ENCODE peak calls at places on chromosomes 16 and 17, in six cellular contexts. C, D, L, F, S and R are unnamed samples.

GRCh38 chr16:24088767-24089166 is 167.4 kb upstream of the CACNG3 start:
- DNase-seq in C (no peak), D (no peak), L (no peak), F (no peak), S (no peak), R (no peak)

GRCh38 chr17:6427284-6427781 is 7.6 kb downstream of the AIPL1 start:
- DNase-seq in C (peak; percentile 16), D (no peak), L (no peak), F (peak; percentile 52), S (no peak), R (no peak)

GRCh38 chr17:20728181-20728580 is 148.7 kb downstream of the CDRT15L2 start:
- DNase-seq in C (no peak), D (no peak), L (no peak), F (no peak), S (no peak), R (no peak)

GRCh38 chr16:88534731-88535141 is 35.5 kb upstream of the ZC3H18 start:
- DNase-seq in C (peak; percentile 29), D (no peak), L (peak; percentile 44), F (peak; percentile 52), S (no peak), R (no peak)

GRCh38 chr16:57797526-57798266 is 4.6 kb downstream of the KIFC3 start:
- DNase-seq in C (no peak), D (peak; percentile 68), L (peak; percentile 92), F (no peak), S (no peak), R (no peak)

GRCh38 chr17:7790150-7790549 is 43.9 kb upstream of the KDM6B start:
- DNase-seq in C (no peak), D (no peak), L (no peak), F (no peak), S (no peak), R (no peak)

GRCh38 chr17:47315451-47316266 is 8.1 kb upstream of the EFCAB13 start:
- DNase-seq in C (peak; percentile 99), D (no peak), L (peak; percentile 69), F (peak; percentile 93), S (no peak), R (peak; percentile 24)

GRCh38 chr16:26673011-26673410 is 393.7 kb upstream of the C16orf82 start:
- DNase-seq in C (no peak), D (no peak), L (no peak), F (no peak), S (no peak), R (no peak)

GRCh38 chr16:54286330-54287017 is at the start of gene IRX3:
- DNase-seq in C (peak; percentile 4), D (peak; percentile 90), L (peak; percentile 96), F (peak; percentile 50), S (peak; percentile 66), R (peak; percentile 87)

GRCh38 chr17:43723697-43724359 is 34.8 kb downstream of the SOST start:
- DNase-seq in C (peak; percentile 70), D (no peak), L (peak; percentile 49), F (peak; percentile 80), S (no peak), R (no peak)

GRCh38 chr16:22782299-22782698 is 31.7 kb upstream of the HS3ST2 start:
- DNase-seq in C (no peak), D (no peak), L (no peak), F (no peak), S (no peak), R (no peak)

GRCh38 chr17:75508848-75509450 is 6.4 kb downstream of the CASKIN2 start:
- DNase-seq in C (no peak), D (no peak), L (no peak), F (no peak), S (no peak), R (no peak)

GRCh38 chr17:75507712-75508111 is 7.6 kb downstream of the CASKIN2 start:
- DNase-seq in C (no peak), D (no peak), L (no peak), F (no peak), S (no peak), R (no peak)

GRCh38 chr17:75508122-75508719 is 7.1 kb downstream of the CASKIN2 start:
- DNase-seq in C (no peak), D (no peak), L (no peak), F (no peak), S (no peak), R (no peak)

GRCh38 chr17:75511270-75511609 is 4.1 kb downstream of the CASKIN2 start:
- DNase-seq in C (no peak), D (no peak), L (no peak), F (no peak), S (no peak), R (no peak)

DNA sequence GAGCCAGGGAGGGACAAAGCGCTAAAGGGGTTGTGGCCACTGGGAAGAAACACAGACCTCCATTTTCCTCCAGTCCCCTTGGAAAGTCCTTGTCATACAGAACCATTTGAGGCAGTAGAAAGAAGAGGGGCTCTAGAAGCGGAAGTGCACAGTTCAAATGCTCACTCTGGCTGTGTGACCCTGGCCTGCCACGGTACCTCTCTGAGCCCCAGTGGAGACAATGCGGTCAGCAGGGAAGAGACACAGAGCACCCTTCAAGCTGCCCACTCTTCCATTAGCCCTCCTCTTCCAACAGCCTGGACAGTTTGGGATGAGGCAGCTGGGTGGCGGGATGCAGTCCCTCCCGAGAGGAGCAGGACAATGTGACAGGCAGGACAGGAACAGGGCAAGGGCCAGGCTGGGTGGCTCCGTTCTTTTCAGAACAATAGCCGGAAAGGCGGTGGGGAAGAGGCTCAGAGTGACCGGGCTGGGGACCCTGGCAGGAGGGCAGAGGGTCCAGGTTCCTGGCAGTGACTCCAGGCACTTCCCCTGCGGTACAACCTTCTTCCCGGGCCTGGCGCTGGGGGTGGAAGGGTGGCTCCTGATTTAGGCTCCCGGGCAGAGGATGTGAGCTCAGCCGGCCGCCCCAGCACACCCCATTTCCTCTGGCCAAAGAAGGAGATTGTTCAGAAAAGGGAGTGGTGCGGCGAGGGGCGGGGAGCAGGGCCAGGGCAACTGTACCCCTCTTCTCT is 5.6 kb downstream of the CASKIN2 start:
- DNase-seq in C (no peak), D (no peak), L (no peak), F (no peak), S (no peak), R (no peak)
- H2BK120ac ChIP-seq in C (no peak overlapping the region), D (no peak overlapping the region), L (no peak overlapping the region), F (no peak overlapping the region), S (no peak overlapping the region), R (no peak overlapping the region)

GRCh38 chr17:2215616-2216364 is 87.8 kb downstream of the SMG6 start:
- DNase-seq in C (peak; percentile 94), D (peak; percentile 64), L (peak; percentile 61), F (peak; percentile 92), S (no peak), R (no peak)
- H2BK15ac ChIP-seq in C (peak overlapping the region; percentile 99), D (no peak overlapping the region), L (no peak overlapping the region), F (no peak overlapping the region), S (no peak overlapping the region), R (no peak overlapping the region)

GRCh38 chr16:83809092-83809491 is 1.3 kb downstream of the HSBP1 start:
- DNase-seq in C (no peak), D (no peak), L (no peak), F (peak; percentile 10), S (no peak), R (no peak)

GRCh38 chr16:83807327-83807709 is 460 bp upstream of the HSBP1 start:
- DNase-seq in C (no peak), D (no peak), L (no peak), F (no peak), S (no peak), R (no peak)

GRCh38 chr16:83806721-83807120 is 1.1 kb upstream of the HSBP1 start:
- DNase-seq in C (no peak), D (no peak), L (no peak), F (no peak), S (no peak), R (no peak)

GRCh38 chr16:83807710-83808572 is at the start of gene HSBP1:
- DNase-seq in C (peak; percentile 86), D (peak; percentile 96), L (peak; percentile 97), F (peak; percentile 93), S (peak; percentile 76), R (peak; percentile 86)

DNA sequence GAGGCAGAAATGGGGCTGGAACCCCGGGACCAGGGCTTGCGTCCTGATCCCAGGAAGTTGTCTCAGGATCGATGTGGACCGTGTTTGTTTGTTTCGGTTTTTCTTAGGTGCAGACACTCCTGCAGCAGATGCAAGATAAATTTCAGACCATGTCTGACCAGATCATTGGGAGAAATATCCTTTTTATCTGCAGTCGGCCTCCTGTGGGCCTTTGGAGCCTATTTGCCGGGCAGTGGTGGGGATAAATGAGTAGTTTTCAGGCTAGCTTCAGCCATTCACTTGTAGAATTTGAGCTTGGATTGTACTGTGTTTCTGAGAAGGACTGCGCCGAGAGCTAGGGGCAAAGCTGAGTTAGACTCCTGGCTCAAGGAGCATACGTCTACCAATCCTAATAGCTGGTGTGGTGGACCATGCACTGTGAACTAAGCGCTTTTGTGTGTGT is 816 bp downstream of the HSBP1 start:
- DNase-seq in C (no peak), D (no peak), L (no peak), F (no peak), S (no peak), R (no peak)
- H2BK5ac ChIP-seq in C (peak overlapping the region; percentile 27), D (no peak overlapping the region), L (no peak overlapping the region), F (peak overlapping the region; percentile 84), S (no peak overlapping the region), R (no peak overlapping the region)

GRCh38 chr16:85523602-85524364 is 89.3 kb upstream of the GSE1 start:
- DNase-seq in C (peak; percentile 45), D (peak; percentile 79), L (peak; percentile 88), F (peak; percentile 66), S (peak; percentile 23), R (no peak)
- H2BK120ac ChIP-seq in C (peak overlapping the region; percentile 56), D (no peak overlapping the region), L (peak overlapping the region; percentile 16), F (no peak overlapping the region), S (no peak overlapping the region), R (no peak overlapping the region)

DNA sequence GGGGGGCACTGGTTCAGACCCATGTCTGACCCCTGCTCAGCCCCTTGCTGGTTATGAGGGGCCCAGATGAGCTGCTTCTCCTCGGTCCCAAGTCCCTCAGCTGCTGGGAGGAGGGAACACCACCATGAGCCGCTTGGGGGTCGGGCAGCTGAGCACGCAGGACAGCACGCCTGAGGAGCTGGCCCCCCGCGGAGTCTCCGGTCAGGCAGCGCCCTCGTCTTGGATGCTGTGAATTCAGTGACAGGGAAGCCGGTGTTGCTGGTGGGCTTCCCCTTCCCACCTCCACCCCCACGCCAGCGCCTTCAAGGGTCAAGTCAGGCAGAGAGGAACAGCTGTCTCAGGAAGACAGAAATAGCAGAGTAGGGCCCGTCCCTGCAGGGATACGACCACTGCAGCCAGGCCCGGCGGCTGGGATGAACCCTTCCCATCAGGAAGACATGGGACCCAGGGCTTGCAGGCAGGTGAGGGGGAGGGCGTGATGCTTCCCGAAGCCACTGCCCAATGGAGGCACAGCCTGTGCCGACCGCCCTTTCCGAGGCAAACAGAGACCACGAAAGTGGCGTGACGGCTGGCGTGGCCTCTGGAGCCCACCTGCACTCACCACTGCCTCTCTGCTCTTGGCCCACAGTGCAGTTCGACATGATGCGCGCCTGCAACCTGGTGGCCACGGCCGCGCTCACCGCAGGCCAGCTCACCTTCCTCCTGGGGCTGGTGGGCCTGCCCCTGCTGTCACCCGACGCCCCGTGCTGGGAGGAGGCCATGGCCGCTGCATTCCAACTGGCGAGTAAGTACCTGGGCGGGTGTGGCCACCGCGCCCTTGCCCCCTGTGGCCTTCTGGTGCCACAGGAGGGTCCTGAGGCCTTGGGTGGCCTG is 8.1 kb downstream of the TMEM204 start:
- DNase-seq in C (no peak), D (no peak), L (no peak), F (no peak), S (no peak), R (no peak)
- H2BK15ac ChIP-seq in C (no peak overlapping the region), D (no peak overlapping the region), L (no peak overlapping the region), F (peak overlapping the region; percentile 34), S (no peak overlapping the region), R (no peak overlapping the region)

GRCh38 chr17:17682293-17682736 is 1.1 kb downstream of the RAI1 start:
- DNase-seq in C (no peak), D (no peak), L (no peak), F (peak; percentile 52), S (no peak), R (no peak)
- H2BK5ac ChIP-seq in C (peak overlapping the region; percentile 77), D (no peak overlapping the region), L (no peak overlapping the region), F (peak overlapping the region; percentile 40), S (no peak overlapping the region), R (peak overlapping the region; percentile 99)

GRCh38 chr16:73170587-73170986 is 122.7 kb upstream of the ZFHX3 start:
- DNase-seq in C (no peak), D (no peak), L (peak; percentile 71), F (no peak), S (no peak), R (no peak)
- H2BK120ac ChIP-seq in C (no peak overlapping the region), D (no peak overlapping the region), L (no peak overlapping the region), F (no peak overlapping the region), S (no peak overlapping the region), R (no peak overlapping the region)